ENCODE peak calls at places on chromosomes 16 and 17, in four cellular contexts. One of them, this sample, is unnamed.

GRCh38 chr17:70137451-70138230 is 31.7 kb upstream of the KCNJ2 start:
- DNase-seq in NCI-H345: no peak
- DNase-seq in iPS DF 19.7: no peak
- DNase-seq in iris pigment epithelial cell: peak
- DNase-seq in this sample: peak

GRCh38 chr17:32314636-32315035 is 27.3 kb downstream of the C17orf75 start:
- DNase-seq in iris pigment epithelial cell: no peak
- DNase-seq in NCI-H345: no peak
- DNase-seq in iPS DF 19.7: no peak
- DNase-seq in this sample: no peak

GRCh38 chr16:71389330-71389729 is 30.8 kb downstream of the CALB2 start:
- DNase-seq in NCI-H345: no peak
- DNase-seq in iPS DF 19.7: no peak
- DNase-seq in iris pigment epithelial cell: no peak
- DNase-seq in this sample: no peak

GRCh38 chr16:8756755-8757154 is 40.7 kb downstream of the TMEM186 start:
- DNase-seq in iPS DF 19.7: no peak
- DNase-seq in NCI-H345: no peak
- DNase-seq in iris pigment epithelial cell: no peak
- DNase-seq in this sample: no peak

GRCh38 chr17:34626141-34626681 is 46.8 kb downstream of the TMEM132E start:
- DNase-seq in iris pigment epithelial cell: no peak
- DNase-seq in NCI-H345: no peak
- DNase-seq in iPS DF 19.7: no peak
- DNase-seq in this sample: no peak

GRCh38 chr16:61721561-61721960 is 314.7 kb downstream of the CDH8 start:
- DNase-seq in iPS DF 19.7: no peak
- DNase-seq in NCI-H345: no peak
- DNase-seq in iris pigment epithelial cell: no peak
- DNase-seq in this sample: no peak

GRCh38 chr17:61221597-61222471 is 177.8 kb upstream of the TBX2 start:
- DNase-seq in iris pigment epithelial cell: peak
- DNase-seq in iPS DF 19.7: no peak
- DNase-seq in NCI-H345: no peak
- DNase-seq in this sample: no peak

GRCh38 chr17:75568412-75569255 is 19.0 kb upstream of the MYO15B start:
- DNase-seq in NCI-H345: no peak
- DNase-seq in iPS DF 19.7: no peak
- DNase-seq in iris pigment epithelial cell: no peak
- DNase-seq in this sample: no peak

GRCh38 chr16:85974428-85975375 is 75.7 kb downstream of the IRF8 start:
- DNase-seq in iPS DF 19.7: no peak
- DNase-seq in NCI-H345: no peak
- DNase-seq in iris pigment epithelial cell: no peak
- DNase-seq in this sample: no peak

GRCh38 chr16:70646260-70647241 is at the start of gene IL34:
- DNase-seq in NCI-H345: peak
- DNase-seq in iris pigment epithelial cell: no peak
- DNase-seq in iPS DF 19.7: no peak
- DNase-seq in this sample: peak

GRCh38 chr16:48133455-48134226 is 22.2 kb downstream of the ABCC12 start:
- DNase-seq in iris pigment epithelial cell: no peak
- DNase-seq in iPS DF 19.7: no peak
- DNase-seq in NCI-H345: no peak
- DNase-seq in this sample: no peak

GRCh38 chr16:81544691-81545365 is 100.2 kb downstream of the CMIP start:
- DNase-seq in iris pigment epithelial cell: no peak
- DNase-seq in NCI-H345: no peak
- DNase-seq in iPS DF 19.7: no peak
- DNase-seq in this sample: no peak

GRCh38 chr17:66214893-66215528 is 14.2 kb downstream of the APOH start:
- DNase-seq in iPS DF 19.7: no peak
- DNase-seq in NCI-H345: peak
- DNase-seq in iris pigment epithelial cell: no peak
- DNase-seq in this sample: no peak

GRCh38 chr16:72203401-72203800 is 31.4 kb upstream of the PMFBP1 start:
- DNase-seq in NCI-H345: no peak
- DNase-seq in iris pigment epithelial cell: peak
- DNase-seq in iPS DF 19.7: no peak
- DNase-seq in this sample: no peak

GRCh38 chr17:67239597-67239996 is 5.4 kb downstream of the HELZ start:
- DNase-seq in iPS DF 19.7: no peak
- DNase-seq in iris pigment epithelial cell: peak
- DNase-seq in NCI-H345: no peak
- DNase-seq in this sample: no peak

GRCh38 chr17:50181601-50182345 is 16.0 kb downstream of the SGCA start:
- DNase-seq in NCI-H345: no peak
- DNase-seq in iris pigment epithelial cell: peak
- DNase-seq in iPS DF 19.7: no peak
- DNase-seq in this sample: no peak

GRCh38 chr16:74748042-74748709 is 26.4 kb downstream of the FA2H start:
- DNase-seq in iris pigment epithelial cell: no peak
- DNase-seq in iPS DF 19.7: no peak
- DNase-seq in NCI-H345: no peak
- DNase-seq in this sample: peak

GRCh38 chr16:56950881-56951771 is 10.6 kb upstream of the CETP start:
- DNase-seq in NCI-H345: peak
- DNase-seq in iris pigment epithelial cell: peak
- DNase-seq in iPS DF 19.7: peak
- DNase-seq in this sample: no peak

GRCh38 chr16:77674888-77675287 is 47.4 kb upstream of the NUDT7 start:
- DNase-seq in iPS DF 19.7: no peak
- DNase-seq in iris pigment epithelial cell: peak
- DNase-seq in NCI-H345: no peak
- DNase-seq in this sample: no peak

GRCh38 chr16:87581867-87582220 is 20.5 kb upstream of the JPH3 start:
- DNase-seq in NCI-H345: no peak
- DNase-seq in iPS DF 19.7: no peak
- DNase-seq in iris pigment epithelial cell: peak
- DNase-seq in this sample: no peak